ENCODE peak calls at places on chromosomes 7 and 10, in five cellular contexts. O is A549, S is HL-60, K is DND-41, Y is fibroblast of mammary gland. V is an unnamed sample.
A peak's percentile ranks its signal among the peaks of the same experiment; 100 is the strongest.

GRCh38 chr10:10852464-10852863 is 165.2 kb upstream of the CELF2 start:
- DNase-seq in O (no peak), S (no peak), K (no peak), Y (peak; percentile 69), V (no peak)

GRCh38 chr7:101126651-101127459 is at the start of gene SERPINE1:
- DNase-seq in O (peak; percentile 98), S (peak; percentile 26), K (peak; percentile 96), Y (peak; percentile 100), V (peak; percentile 72)

GRCh38 chr7:8441602-8442294 is 8.3 kb downstream of the NXPH1 start:
- DNase-seq in O (no peak), S (no peak), K (no peak), Y (no peak), V (no peak)

GRCh38 chr7:30598121-30598876 is 3.6 kb downstream of the GARS1 start:
- DNase-seq in O (no peak), S (no peak), K (no peak), Y (peak; percentile 56), V (no peak)

GRCh38 chr7:124764847-124765400 is 668 bp downstream of the GPR37 start:
- DNase-seq in O (no peak), S (no peak), K (no peak), Y (no peak), V (peak; percentile 30)

GRCh38 chr10:134205-134742 is 981 bp upstream of the ZMYND11 start:
- DNase-seq in O (no peak), S (no peak), K (peak; percentile 54), Y (peak; percentile 10), V (no peak)

GRCh38 chr7:137546671-137547070 is 203.1 kb upstream of the PTN start:
- DNase-seq in O (no peak), S (no peak), K (no peak), Y (peak; percentile 56), V (no peak)

GRCh38 chr10:5500162-5500670 is 846 bp upstream of the CALML5 start:
- DNase-seq in O (no peak), S (no peak), K (no peak), Y (no peak), V (no peak)

GRCh38 chr10:129140861-129141260 is 326.2 kb upstream of the MGMT start:
- DNase-seq in O (no peak), S (no peak), K (no peak), Y (no peak), V (no peak)

GRCh38 chr10:70843333-70843732 is 27.6 kb downstream of the SGPL1 start:
- DNase-seq in O (no peak), S (no peak), K (no peak), Y (no peak), V (no peak)

GRCh38 chr10:73785721-73786511 is 510 bp downstream of the ZSWIM8 start:
- DNase-seq in O (no peak), S (peak; percentile 45), K (peak; percentile 66), Y (peak; percentile 43), V (peak; percentile 60)

GRCh38 chr10:89337493-89337892 is 9.7 kb downstream of the IFIT3 start:
- DNase-seq in O (peak; percentile 13), S (no peak), K (no peak), Y (peak; percentile 68), V (peak; percentile 58)

GRCh38 chr10:59276928-59277327 is 85.4 kb downstream of the FAM13C start:
- DNase-seq in O (no peak), S (no peak), K (no peak), Y (no peak), V (no peak)

GRCh38 chr10:21138769-21139324 is 241.7 kb upstream of the NEBL start:
- DNase-seq in O (no peak), S (no peak), K (no peak), Y (peak; percentile 34), V (no peak)

GRCh38 chr7:157432541-157432956 is 95.7 kb downstream of the DNAJB6 start:
- DNase-seq in O (peak; percentile 83), S (peak; percentile 59), K (peak; percentile 78), Y (peak; percentile 61), V (no peak)

GRCh38 chr7:53237344-53237913 is 202.0 kb downstream of the POM121L12 start:
- DNase-seq in O (no peak), S (no peak), K (no peak), Y (no peak), V (no peak)

GRCh38 chr10:8688881-8689280 is 634.4 kb downstream of the GATA3 start:
- DNase-seq in O (no peak), S (no peak), K (no peak), Y (no peak), V (no peak)

GRCh38 chr7:88224596-88225275 is 4.9 kb upstream of the SRI start:
- DNase-seq in O (peak; percentile 21), S (peak; percentile 55), K (no peak), Y (peak; percentile 72), V (no peak)

GRCh38 chr10:3126741-3127342 is 45.7 kb downstream of the PITRM1 start:
- DNase-seq in O (no peak), S (no peak), K (no peak), Y (no peak), V (no peak)

GRCh38 chr10:49001861-49002675 is 62.4 kb upstream of the LRRC18 start:
- DNase-seq in O (no peak), S (no peak), K (no peak), Y (no peak), V (no peak)

GRCh38 chr10:32893431-32893830 is 64.6 kb downstream of the ITGB1 start:
- DNase-seq in O (peak; percentile 64), S (no peak), K (no peak), Y (peak; percentile 25), V (no peak)

DNA sequence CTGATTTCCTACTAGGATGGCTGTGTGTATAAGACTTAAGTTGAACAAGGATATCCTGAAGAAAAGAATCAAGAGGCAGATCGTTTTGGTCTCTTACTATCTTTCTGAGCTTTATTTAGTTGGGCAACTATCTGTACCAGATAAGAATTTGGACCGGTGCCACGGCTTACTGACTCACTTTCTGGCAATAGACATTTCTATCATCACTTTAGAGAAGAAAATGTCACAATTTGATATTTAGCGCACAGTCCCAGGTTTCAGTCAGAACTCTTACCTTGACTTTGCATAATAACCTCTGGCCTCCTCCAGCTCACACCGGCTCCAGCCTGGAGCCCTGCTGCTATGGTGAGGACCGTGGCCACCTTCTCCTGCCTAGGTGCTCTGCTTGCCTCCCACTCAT is 218.2 kb upstream of the MDFIC start:
- DNase-seq in O (peak; percentile 21), S (no peak), K (no peak), Y (peak; percentile 43), V (no peak)
- H3K4me3 ChIP-seq in O (no peak overlapping the region), S (no peak overlapping the region), K (no peak overlapping the region), Y (no peak overlapping the region), V (no peak overlapping the region)

GRCh38 chr7:82600601-82601000 is 157.0 kb upstream of the CACNA2D1 start:
- DNase-seq in O (peak; percentile 17), S (no peak), K (no peak), Y (peak; percentile 6), V (no peak)
- TF ChIP-seq CTCF in O (peak; percentile 25), S (no peak), K (peak; percentile 16), Y (peak; percentile 3), V (no peak)

GRCh38 chr10:62045765-62046521 is 144.4 kb downstream of the ARID5B start:
- DNase-seq in O (no peak), S (no peak), K (no peak), Y (peak; percentile 94), V (peak; percentile 36)
- H3K4me3 ChIP-seq in O (no peak overlapping the region), S (peak overlapping the region; percentile 8), K (no peak overlapping the region), Y (peak overlapping the region; percentile 19), V (peak overlapping the region; percentile 33)

GRCh38 chr7:150739045-150739432 is 1.8 kb downstream of the GIMAP5 start:
- DNase-seq in O (no peak), S (no peak), K (no peak), Y (peak; percentile 16), V (no peak)
- TF ChIP-seq CTCF in O (no peak), S (no peak), K (peak; percentile 54), Y (no peak), V (peak; percentile 10)

GRCh38 chr7:74028321-74028812 is 394 bp downstream of the ELN start:
- DNase-seq in O (no peak), S (no peak), K (no peak), Y (no peak), V (no peak)
- H3K4me3 ChIP-seq in O (no peak overlapping the region), S (no peak overlapping the region), K (no peak overlapping the region), Y (no peak overlapping the region), V (no peak overlapping the region)